ENCODE peak calls at places on chromosome 19, in seven cellular contexts. K is pancreas, P is glutamatergic neuron, L is endothelial cell, B is A549, C is neural crest cell, X is breast epithelium. O is an unnamed sample.

GRCh38 chr19:703651-704446 is 4.9 kb upstream of the PALM start:
- DNase-seq in K (no peak), B (peak; percentile 33), P (peak; percentile 78), C (peak; percentile 72), L (peak; percentile 66), X (peak; percentile 72), O (peak; percentile 95)

GRCh38 chr19:4199699-4200293 is 17.3 kb downstream of the ANKRD24 start:
- DNase-seq in B (peak; percentile 78), K (peak; percentile 66), P (no peak), C (no peak), X (no peak), L (no peak), O (no peak)

GRCh38 chr19:52638601-52639000 is 446 bp upstream of the ZNF83 start:
- DNase-seq in K (no peak), C (no peak), P (peak; percentile 45), L (peak; percentile 17), B (no peak), X (no peak), O (peak; percentile 22)

GRCh38 chr19:24101459-24102122 is 14.6 kb downstream of the ZNF254 start:
- DNase-seq in L (no peak), C (no peak), K (no peak), P (no peak), B (no peak), X (no peak), O (no peak)

GRCh38 chr19:4795400-4795799 is 3.9 kb downstream of the FEM1A start:
- DNase-seq in X (no peak), L (no peak), P (no peak), B (no peak), C (no peak), K (no peak), O (no peak)

GRCh38 chr19:35144600-35145436 is 1.8 kb downstream of the FXYD7 start:
- DNase-seq in K (no peak), B (peak; percentile 92), X (no peak), L (peak; percentile 14), P (peak; percentile 60), C (no peak), O (peak; percentile 64)

GRCh38 chr19:56508282-56508778 is 675 bp downstream of the ZNF471 start:
- DNase-seq in X (no peak), C (no peak), K (no peak), B (no peak), P (no peak), L (no peak), O (no peak)

GRCh38 chr19:32324631-32325215 is 20.7 kb upstream of the ZNF507 start:
- DNase-seq in K (no peak), X (no peak), C (no peak), L (no peak), P (no peak), B (no peak), O (no peak)

GRCh38 chr19:56538761-56539263 is at the start of gene ZFP28:
- DNase-seq in C (peak; percentile 50), P (peak; percentile 85), L (no peak), X (no peak), B (no peak), K (peak; percentile 92), O (peak; percentile 75)

GRCh38 chr19:3366761-3367571 is 583 bp downstream of the NFIC start:
- DNase-seq in C (no peak), X (no peak), K (peak; percentile 91), P (no peak), L (no peak), B (no peak), O (peak; percentile 35)

DNA sequence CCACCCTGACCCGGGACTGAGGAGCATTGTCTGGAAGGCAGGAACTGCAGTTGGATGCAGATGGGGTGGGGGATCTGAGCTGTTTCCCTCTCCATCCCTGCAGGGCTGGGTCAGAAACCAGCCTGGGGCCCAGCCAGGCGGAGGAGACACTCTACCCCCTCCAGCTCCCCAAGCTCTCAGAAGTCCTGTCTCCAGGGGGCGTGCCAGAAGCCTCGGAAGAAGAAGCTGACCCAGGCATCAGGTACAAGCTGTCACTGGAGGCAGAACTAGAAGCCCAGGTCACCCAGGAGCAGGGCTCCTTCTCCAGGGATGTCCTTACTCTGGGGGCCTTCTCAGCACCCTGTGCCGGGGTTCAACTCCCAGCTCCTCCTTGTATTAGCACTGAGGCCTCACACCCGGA is 15.5 kb downstream of the SIX5 start:
- DNase-seq in C (no peak), B (no peak), L (no peak), K (no peak), X (no peak), P (no peak), O (peak; percentile 49)
- TF ChIP-seq CTCF in C (no peak), B (no peak), L (no peak), K (no peak), X (no peak), P (no peak), O (no peak)

GRCh38 chr19:6925801-6926751 is 38.7 kb downstream of the ADGRE1 start:
- DNase-seq in L (no peak), X (no peak), K (no peak), P (no peak), C (no peak), B (peak; percentile 46), O (no peak)
- TF ChIP-seq CTCF in L (no peak), X (no peak), K (no peak), P (no peak), C (no peak), B (peak; percentile 48), O (no peak)

GRCh38 chr19:12938536-12939291 is at the start of gene CALR:
- DNase-seq in B (no peak), P (no peak), X (no peak), C (no peak), K (no peak), L (no peak), O (no peak)
- TF ChIP-seq CTCF in B (no peak), P (no peak), X (peak; percentile 13), C (peak; percentile 48), K (no peak), L (no peak), O (no peak)

DNA sequence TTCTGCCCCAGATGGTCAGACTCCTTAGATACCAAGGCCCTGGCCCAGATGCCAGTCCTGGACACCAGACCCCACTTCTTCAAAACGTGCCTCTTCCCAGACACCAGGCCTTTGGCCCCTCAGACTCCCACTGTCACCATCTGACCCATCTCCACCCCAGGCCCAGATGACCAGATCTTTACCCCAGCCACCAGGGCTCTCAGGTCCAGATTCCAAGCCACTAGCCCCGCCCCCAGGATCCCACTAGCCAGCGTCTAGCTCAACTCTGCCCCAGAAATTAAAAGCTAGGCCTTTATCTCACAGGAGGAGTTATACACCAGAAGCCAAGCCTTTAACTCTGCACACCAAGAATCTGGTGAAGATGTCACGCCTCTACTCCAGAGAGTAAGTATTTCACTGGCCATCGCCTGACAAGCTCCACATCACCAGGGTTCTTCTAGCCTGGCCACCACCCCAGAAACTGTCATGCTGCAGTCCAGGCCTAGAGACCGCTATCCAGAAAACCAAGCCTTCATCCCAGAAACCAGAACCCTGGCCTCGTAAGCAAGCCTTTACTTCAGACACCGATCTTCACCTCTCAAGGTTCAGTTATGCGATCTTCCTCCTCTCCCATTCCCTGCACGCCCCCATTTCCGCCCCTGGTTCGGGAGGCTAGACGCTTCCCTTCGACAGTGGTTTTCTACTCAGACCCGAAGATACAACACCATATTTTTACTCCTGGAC is 595 bp downstream of the XAB2 start:
- DNase-seq in L (no peak), K (no peak), C (no peak), B (no peak), P (no peak), X (no peak), O (peak; percentile 46)
- TF ChIP-seq CTCF in L (no peak), K (no peak), C (no peak), B (no peak), P (no peak), X (no peak), O (no peak)

GRCh38 chr19:2208975-2209374 is 27.2 kb downstream of the PLEKHJ1 start:
- DNase-seq in P (no peak), X (no peak), L (no peak), K (no peak), C (no peak), B (no peak), O (no peak)
- TF ChIP-seq CTCF in P (no peak), X (no peak), L (no peak), K (no peak), C (no peak), B (no peak), O (no peak)

GRCh38 chr19:40584007-40584406 is 7.3 kb downstream of the SHKBP1 start:
- DNase-seq in B (no peak), C (no peak), K (no peak), X (no peak), L (no peak), P (no peak), O (no peak)
- TF ChIP-seq CTCF in B (peak; percentile 44), C (peak; percentile 48), K (no peak), X (no peak), L (peak; percentile 24), P (peak; percentile 26), O (peak; percentile 20)